ENCODE peak calls at places on chromosomes 2 and 18, in four cellular contexts. Q is sigmoid colon, K is NCI-H2171 treated with DMSO at 0.1 percent for 48 hours, E is GM12878. R is an unnamed sample.

GRCh38 chr2:201980389-201980821 is 53.2 kb upstream of the FZD7 start:
- DNase-seq in Q (no peak), K (no peak), E (peak), R (no peak)

GRCh38 chr2:219454217-219454616 is 19.6 kb downstream of the SPEG start:
- DNase-seq in Q (peak), K (no peak), E (no peak), R (peak)

GRCh38 chr2:96470636-96471035 is 34.5 kb downstream of the NEURL3 start:
- DNase-seq in Q (no peak), K (no peak), E (no peak), R (no peak)

GRCh38 chr2:22826658-22827165 is 558.3 kb upstream of the KLHL29 start:
- DNase-seq in Q (no peak), K (peak), E (no peak), R (peak)

GRCh38 chr18:22685788-22686187 is 247.3 kb upstream of the RBBP8 start:
- DNase-seq in Q (no peak), K (no peak), E (no peak), R (no peak)

GRCh38 chr2:232393556-232393955 is 13.1 kb upstream of the ALPG start:
- DNase-seq in Q (no peak), K (no peak), E (no peak), R (no peak)

GRCh38 chr18:3645384-3646156 is 195.6 kb downstream of the TGIF1 start:
- DNase-seq in Q (no peak), K (no peak), E (no peak), R (no peak)

GRCh38 chr2:55718165-55719008 is 24.7 kb upstream of the PNPT1 start:
- DNase-seq in Q (no peak), K (peak), E (peak), R (peak)

GRCh38 chr2:127614731-127615130 is 31.2 kb upstream of the GPR17 start:
- DNase-seq in Q (no peak), K (no peak), E (no peak), R (no peak)

GRCh38 chr18:36325846-36326245 is 28.3 kb downstream of the FHOD3 start:
- DNase-seq in Q (no peak), K (no peak), E (no peak), R (no peak)

GRCh38 chr2:9053534-9053931 is 50.0 kb upstream of the MBOAT2 start:
- DNase-seq in Q (no peak), K (no peak), E (no peak), R (no peak)

GRCh38 chr18:51391215-51391614 is 193.7 kb upstream of the MEX3C start:
- DNase-seq in Q (no peak), K (no peak), E (no peak), R (no peak)

GRCh38 chr2:44719564-44719963 is 221.9 kb upstream of the SIX3 start:
- DNase-seq in Q (no peak), K (no peak), E (no peak), R (no peak)

GRCh38 chr2:77458216-77458615 is 64.0 kb downstream of the LRRTM4 start:
- DNase-seq in Q (no peak), K (no peak), E (no peak), R (no peak)

GRCh38 chr2:64405476-64406406 is 48.2 kb upstream of the LGALSL start:
- DNase-seq in Q (no peak), K (peak), E (no peak), R (no peak)

GRCh38 chr18:654601-655000 is 2.9 kb upstream of the TYMS start:
- DNase-seq in Q (no peak), K (no peak), E (no peak), R (no peak)

GRCh38 chr2:237257471-237257951 is 156.5 kb downstream of the COL6A3 start:
- DNase-seq in Q (peak), K (no peak), E (no peak), R (no peak)

GRCh38 chr18:76252880-76253279 is 242.2 kb downstream of the ZNF516 start:
- DNase-seq in Q (no peak), K (no peak), E (no peak), R (peak)

GRCh38 chr18:1014951-1015627 is 110.4 kb downstream of the ADCYAP1 start:
- DNase-seq in Q (no peak), K (no peak), E (no peak), R (peak)

GRCh38 chr2:11161747-11162146 is 6.5 kb downstream of the SLC66A3 start:
- DNase-seq in Q (no peak), K (no peak), E (no peak), R (no peak)

GRCh38 chr2:12848176-12848575 is 131.4 kb downstream of the TRIB2 start:
- DNase-seq in Q (no peak), K (no peak), E (no peak), R (no peak)

GRCh38 chr2:23649819-23650218 is 264.8 kb downstream of the KLHL29 start:
- DNase-seq in Q (no peak), K (peak), E (no peak), R (peak)

GRCh38 chr18:8424917-8425725 is 184.1 kb upstream of the RAB12 start:
- DNase-seq in Q (no peak), K (no peak), E (no peak), R (peak)

GRCh38 chr2:66446178-66446860 is 11.4 kb downstream of the MEIS1 start:
- DNase-seq in Q (peak), K (no peak), E (no peak), R (no peak)

GRCh38 chr2:168874368-168875005 is 15.7 kb downstream of the SPC25 start:
- DNase-seq in Q (no peak), K (no peak), E (no peak), R (no peak)

GRCh38 chr18:60675801-60676200 is 303.2 kb upstream of the MC4R start:
- DNase-seq in Q (no peak), K (peak), E (no peak), R (peak)

GRCh38 chr2:84894758-84895520 is 10.5 kb upstream of the TMSB10 start:
- DNase-seq in Q (peak), K (peak), E (no peak), R (peak)

GRCh38 chr2:168160897-168161296 is 86.5 kb downstream of the STK39 start:
- DNase-seq in Q (no peak), K (no peak), E (no peak), R (peak)

GRCh38 chr2:68046224-68046623 is 16.6 kb downstream of the C1D start:
- DNase-seq in Q (no peak), K (no peak), E (no peak), R (no peak)

GRCh38 chr18:12052866-12053265 is 40.8 kb upstream of the ANKRD62 start:
- DNase-seq in Q (no peak), K (no peak), E (no peak), R (no peak)

GRCh38 chr18:54119524-54120019 is 104.9 kb downstream of the MBD2 start:
- DNase-seq in Q (no peak), K (peak), E (peak), R (peak)

GRCh38 chr18:63480476-63480875 is 3.7 kb downstream of the SERPINB5 start:
- DNase-seq in Q (no peak), K (no peak), E (no peak), R (no peak)

GRCh38 chr2:142536501-142536900 is 341.0 kb upstream of the KYNU start:
- DNase-seq in Q (no peak), K (no peak), E (no peak), R (no peak)

GRCh38 chr2:202022755-202023154 is 10.9 kb upstream of the FZD7 start:
- DNase-seq in Q (no peak), K (peak), E (no peak), R (peak)